ENCODE peak calls at places on chromosome 22, in seven cellular contexts. One of them, this sample, is unnamed.

GRCh38 chr22:49400136-49400865 is 427.4 kb downstream of the BRD1 start:
- DNase-seq in mesendoderm: no peak
- DNase-seq in H9: peak; percentile 18
- DNase-seq in IMR-90: no peak
- DNase-seq in trophoblast cell: peak; percentile 0
- DNase-seq in mesenchymal stem cell: no peak
- DNase-seq in H1: no peak
- DNase-seq in this sample: no peak

GRCh38 chr22:49107561-49107960 is 720.1 kb downstream of the BRD1 start:
- DNase-seq in IMR-90: no peak
- DNase-seq in H1: no peak
- DNase-seq in mesendoderm: no peak
- DNase-seq in H9: no peak
- DNase-seq in mesenchymal stem cell: no peak
- DNase-seq in trophoblast cell: no peak
- DNase-seq in this sample: no peak

GRCh38 chr22:36568846-36569245 is 39.9 kb upstream of the EIF3D start:
- DNase-seq in mesenchymal stem cell: no peak
- DNase-seq in H9: no peak
- DNase-seq in mesendoderm: no peak
- DNase-seq in H1: no peak
- DNase-seq in trophoblast cell: no peak
- DNase-seq in IMR-90: no peak
- DNase-seq in this sample: no peak

GRCh38 chr22:32880061-32880460 is 78.6 kb downstream of the TIMP3 start:
- DNase-seq in H9: no peak
- DNase-seq in mesenchymal stem cell: peak; percentile 49
- DNase-seq in mesendoderm: no peak
- DNase-seq in IMR-90: peak; percentile 63
- DNase-seq in H1: no peak
- DNase-seq in trophoblast cell: no peak
- DNase-seq in this sample: no peak

GRCh38 chr22:31891366-31892079 is 52.8 kb upstream of the YWHAH start:
- DNase-seq in mesendoderm: no peak
- DNase-seq in mesenchymal stem cell: peak; percentile 29
- DNase-seq in H1: no peak
- DNase-seq in H9: no peak
- DNase-seq in IMR-90: peak; percentile 18
- DNase-seq in trophoblast cell: no peak
- DNase-seq in this sample: no peak

GRCh38 chr22:23150762-23151161 is 5.5 kb downstream of the RAB36 start:
- DNase-seq in IMR-90: no peak
- DNase-seq in H9: no peak
- DNase-seq in mesendoderm: no peak
- DNase-seq in trophoblast cell: peak; percentile 5
- DNase-seq in mesenchymal stem cell: no peak
- DNase-seq in H1: no peak
- DNase-seq in this sample: no peak

GRCh38 chr22:41525450-41526225 is 18.6 kb downstream of the POLR3H start:
- DNase-seq in H9: no peak
- DNase-seq in trophoblast cell: no peak
- DNase-seq in mesendoderm: no peak
- DNase-seq in mesenchymal stem cell: no peak
- DNase-seq in H1: no peak
- DNase-seq in IMR-90: no peak
- DNase-seq in this sample: no peak

GRCh38 chr22:21698430-21699329 is 32.9 kb downstream of the PPIL2 start:
- DNase-seq in mesenchymal stem cell: peak; percentile 56
- DNase-seq in mesendoderm: peak; percentile 14
- DNase-seq in trophoblast cell: no peak
- DNase-seq in H9: peak; percentile 57
- DNase-seq in IMR-90: no peak
- DNase-seq in H1: no peak
- DNase-seq in this sample: no peak

GRCh38 chr22:27724706-27725105 is 76.8 kb downstream of the MN1 start:
- DNase-seq in trophoblast cell: no peak
- DNase-seq in mesenchymal stem cell: no peak
- DNase-seq in H9: no peak
- DNase-seq in mesendoderm: no peak
- DNase-seq in H1: no peak
- DNase-seq in IMR-90: peak; percentile 10
- DNase-seq in this sample: no peak

GRCh38 chr22:39148024-39148726 is 4.3 kb downstream of the CBX7 start:
- DNase-seq in trophoblast cell: no peak
- DNase-seq in mesenchymal stem cell: no peak
- DNase-seq in H1: no peak
- DNase-seq in mesendoderm: no peak
- DNase-seq in H9: no peak
- DNase-seq in IMR-90: no peak
- DNase-seq in this sample: no peak

GRCh38 chr22:39147335-39148023 is 5.0 kb downstream of the CBX7 start:
- DNase-seq in mesenchymal stem cell: no peak
- DNase-seq in mesendoderm: no peak
- DNase-seq in H1: no peak
- DNase-seq in H9: no peak
- DNase-seq in trophoblast cell: no peak
- DNase-seq in IMR-90: no peak
- DNase-seq in this sample: no peak

GRCh38 chr22:39149915-39150847 is 2.3 kb downstream of the CBX7 start:
- DNase-seq in trophoblast cell: no peak
- DNase-seq in H9: peak; percentile 59
- DNase-seq in IMR-90: no peak
- DNase-seq in mesendoderm: peak; percentile 38
- DNase-seq in mesenchymal stem cell: no peak
- DNase-seq in H1: no peak
- DNase-seq in this sample: no peak

GRCh38 chr22:39150848-39151215 is 1.6 kb downstream of the CBX7 start:
- DNase-seq in H1: no peak
- DNase-seq in mesendoderm: no peak
- DNase-seq in trophoblast cell: no peak
- DNase-seq in IMR-90: no peak
- DNase-seq in mesenchymal stem cell: no peak
- DNase-seq in H9: no peak
- DNase-seq in this sample: no peak

GRCh38 chr22:39148727-39149535 is 3.5 kb downstream of the CBX7 start:
- DNase-seq in IMR-90: no peak
- DNase-seq in H9: peak; percentile 90
- DNase-seq in mesendoderm: peak; percentile 73
- DNase-seq in trophoblast cell: no peak
- DNase-seq in mesenchymal stem cell: peak; percentile 61
- DNase-seq in H1: no peak
- DNase-seq in this sample: no peak
- H3K18ac ChIP-seq in IMR-90: no peak overlapping the region
- H3K18ac ChIP-seq in H9: peak overlapping the region; percentile 8
- H3K18ac ChIP-seq in mesendoderm: no peak overlapping the region
- H3K18ac ChIP-seq in trophoblast cell: no peak overlapping the region
- H3K18ac ChIP-seq in mesenchymal stem cell: no peak overlapping the region
- H3K18ac ChIP-seq in H1: no peak overlapping the region
- H3K18ac ChIP-seq in this sample: peak overlapping the region; percentile 55

GRCh38 chr22:39281126-39281525 is 36.3 kb upstream of the PDGFB start:
- DNase-seq in IMR-90: no peak
- DNase-seq in H1: no peak
- DNase-seq in H9: no peak
- DNase-seq in trophoblast cell: no peak
- DNase-seq in mesendoderm: no peak
- DNase-seq in mesenchymal stem cell: no peak
- DNase-seq in this sample: no peak
- H3K18ac ChIP-seq in IMR-90: no peak overlapping the region
- H3K18ac ChIP-seq in H1: no peak overlapping the region
- H3K18ac ChIP-seq in H9: no peak overlapping the region
- H3K18ac ChIP-seq in trophoblast cell: no peak overlapping the region
- H3K18ac ChIP-seq in mesendoderm: no peak overlapping the region
- H3K18ac ChIP-seq in mesenchymal stem cell: no peak overlapping the region
- H3K18ac ChIP-seq in this sample: peak overlapping the region; percentile 51

GRCh38 chr22:43861529-43861928 is 784 bp downstream of the SULT4A1 start:
- DNase-seq in mesendoderm: peak; percentile 23
- DNase-seq in IMR-90: peak; percentile 52
- DNase-seq in H1: no peak
- DNase-seq in mesenchymal stem cell: no peak
- DNase-seq in trophoblast cell: no peak
- DNase-seq in H9: peak; percentile 30
- DNase-seq in this sample: no peak
- H3K18ac ChIP-seq in mesendoderm: no peak overlapping the region
- H3K18ac ChIP-seq in IMR-90: peak overlapping the region; percentile 24
- H3K18ac ChIP-seq in H1: peak overlapping the region; percentile 11
- H3K18ac ChIP-seq in mesenchymal stem cell: no peak overlapping the region
- H3K18ac ChIP-seq in trophoblast cell: no peak overlapping the region
- H3K18ac ChIP-seq in H9: peak overlapping the region; percentile 41
- H3K18ac ChIP-seq in this sample: no peak overlapping the region

DNA sequence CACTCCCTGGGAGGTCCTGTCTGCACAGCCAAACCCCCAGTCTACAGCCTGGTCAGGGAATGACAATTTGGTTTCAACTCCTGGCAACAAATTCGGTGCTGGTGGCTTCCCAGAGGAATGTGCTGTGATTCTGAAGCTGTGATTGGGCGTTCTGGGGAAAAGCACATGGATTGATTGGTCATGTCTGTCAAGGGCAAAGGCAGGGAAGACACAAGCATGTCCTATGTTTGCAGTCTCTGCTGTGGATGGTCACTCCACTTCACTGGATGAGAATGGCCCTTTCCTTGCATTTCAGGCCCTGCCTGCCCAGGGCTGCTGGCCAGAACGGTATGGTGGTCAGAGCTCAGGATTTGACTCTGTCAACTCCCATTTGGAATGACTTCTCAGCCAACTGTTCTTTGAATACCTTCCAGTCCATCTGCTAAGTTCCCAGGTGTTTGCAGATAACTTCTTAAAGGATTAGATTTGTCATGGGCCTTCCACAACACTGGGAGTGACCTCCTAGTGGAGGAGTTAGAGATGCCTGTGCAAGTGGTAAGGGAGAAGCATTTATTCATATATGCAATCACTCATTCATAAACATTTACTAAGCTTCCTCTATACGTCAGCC is 42.7 kb downstream of the SGSM1 start:
- DNase-seq in mesendoderm: no peak
- DNase-seq in mesenchymal stem cell: no peak
- DNase-seq in trophoblast cell: no peak
- DNase-seq in H9: no peak
- DNase-seq in IMR-90: no peak
- DNase-seq in H1: no peak
- DNase-seq in this sample: no peak
- H3K18ac ChIP-seq in mesendoderm: no peak overlapping the region
- H3K18ac ChIP-seq in mesenchymal stem cell: no peak overlapping the region
- H3K18ac ChIP-seq in trophoblast cell: no peak overlapping the region
- H3K18ac ChIP-seq in H9: no peak overlapping the region
- H3K18ac ChIP-seq in IMR-90: no peak overlapping the region
- H3K18ac ChIP-seq in H1: no peak overlapping the region
- H3K18ac ChIP-seq in this sample: no peak overlapping the region

GRCh38 chr22:40331706-40332105 is 14.6 kb upstream of the ADSL start:
- DNase-seq in trophoblast cell: no peak
- DNase-seq in mesenchymal stem cell: no peak
- DNase-seq in H1: no peak
- DNase-seq in IMR-90: no peak
- DNase-seq in H9: peak; percentile 35
- DNase-seq in mesendoderm: peak; percentile 13
- DNase-seq in this sample: no peak
- H3K18ac ChIP-seq in trophoblast cell: no peak overlapping the region
- H3K18ac ChIP-seq in mesenchymal stem cell: no peak overlapping the region
- H3K18ac ChIP-seq in H1: peak overlapping the region; percentile 9
- H3K18ac ChIP-seq in IMR-90: no peak overlapping the region
- H3K18ac ChIP-seq in H9: no peak overlapping the region
- H3K18ac ChIP-seq in mesendoderm: no peak overlapping the region
- H3K18ac ChIP-seq in this sample: no peak overlapping the region